ENCODE peak calls at places on chromosome X, in five cellular contexts. W is CD4-positive, alpha-beta T cell; X is fibroblast of lung; K is CD4-positive, alpha-beta memory T cell; U is A549. O is an unnamed sample. For H3K9me3, the result is how much of the 10 kb centered on the place peaks cover.

GRCh38 chrX:2492536-2493218 is 8.1 kb downstream of the DHRSX start:
- DNase-seq in W (no peak), X (no peak), K (no peak), U (no peak), O (no peak)

GRCh38 chrX:16160729-16161128 is 6.6 kb upstream of the MAGEB17 start:
- DNase-seq in W (no peak), X (peak), K (no peak), U (peak), O (no peak)

GRCh38 chrX:38999967-39000745 is 198.9 kb downstream of the MID1IP1 start:
- DNase-seq in W (no peak), X (peak), K (no peak), U (no peak), O (no peak)

GRCh38 chrX:16552546-16552945 is 97.4 kb upstream of the S100G start:
- DNase-seq in W (no peak), X (peak), K (no peak), U (no peak), O (no peak)

GRCh38 chrX:108439434-108439883 is at the start of gene COL4A5:
- DNase-seq in W (no peak), X (peak), K (peak), U (peak), O (peak)

GRCh38 chrX:23079347-23079746 is 79.6 kb downstream of the DDX53 start:
- DNase-seq in W (no peak), X (no peak), K (no peak), U (no peak), O (no peak)

GRCh38 chrX:39158801-39159657 is 357.8 kb downstream of the MID1IP1 start:
- DNase-seq in W (no peak), X (peak), K (no peak), U (no peak), O (peak)

GRCh38 chrX:102835504-102836146 is 101.4 kb upstream of the RAB40AL start:
- DNase-seq in W (no peak), X (peak), K (no peak), U (no peak), O (no peak)

GRCh38 chrX:51395807-51396728 is 63.4 kb downstream of the NUDT10 start:
- DNase-seq in W (peak), X (peak), K (peak), U (no peak), O (no peak)

GRCh38 chrX:9055354-9055753 is 21.4 kb upstream of the FAM9B start:
- DNase-seq in W (no peak), X (no peak), K (no peak), U (no peak), O (no peak)

GRCh38 chrX:55623100-55623499 is at the start of gene FOXR2:
- DNase-seq in W (no peak), X (no peak), K (no peak), U (no peak), O (no peak)

GRCh38 chrX:55619547-55619946 is 3.7 kb upstream of the FOXR2 start:
- DNase-seq in W (no peak), X (no peak), K (no peak), U (no peak), O (no peak)

DNA sequence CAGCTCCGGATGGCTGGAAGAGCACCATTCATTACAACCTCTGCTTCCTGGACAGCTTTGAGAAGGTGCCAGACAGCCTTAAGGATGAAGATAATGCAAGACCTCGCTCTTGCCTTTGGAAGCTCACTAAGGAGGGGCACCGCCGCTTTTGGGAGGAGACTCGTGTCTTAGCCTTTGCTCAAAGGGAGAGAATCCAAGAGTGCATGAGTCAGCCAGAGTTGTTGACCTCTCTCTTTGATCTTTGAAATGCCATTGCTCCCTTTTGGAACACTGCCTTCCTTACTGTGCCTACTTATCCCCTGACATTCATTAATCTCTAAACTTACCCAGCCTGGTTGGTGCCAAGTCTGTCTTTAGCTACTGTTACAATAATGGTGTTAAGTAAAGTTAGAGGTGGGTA is 1.2 kb downstream of the FOXR2 start:
- DNase-seq in W (no peak), X (no peak), K (no peak), U (no peak), O (no peak)
- H3K9me3 ChIP-seq in W (under half), X (under half), K (under half), U (under half), O (under half)

DNA sequence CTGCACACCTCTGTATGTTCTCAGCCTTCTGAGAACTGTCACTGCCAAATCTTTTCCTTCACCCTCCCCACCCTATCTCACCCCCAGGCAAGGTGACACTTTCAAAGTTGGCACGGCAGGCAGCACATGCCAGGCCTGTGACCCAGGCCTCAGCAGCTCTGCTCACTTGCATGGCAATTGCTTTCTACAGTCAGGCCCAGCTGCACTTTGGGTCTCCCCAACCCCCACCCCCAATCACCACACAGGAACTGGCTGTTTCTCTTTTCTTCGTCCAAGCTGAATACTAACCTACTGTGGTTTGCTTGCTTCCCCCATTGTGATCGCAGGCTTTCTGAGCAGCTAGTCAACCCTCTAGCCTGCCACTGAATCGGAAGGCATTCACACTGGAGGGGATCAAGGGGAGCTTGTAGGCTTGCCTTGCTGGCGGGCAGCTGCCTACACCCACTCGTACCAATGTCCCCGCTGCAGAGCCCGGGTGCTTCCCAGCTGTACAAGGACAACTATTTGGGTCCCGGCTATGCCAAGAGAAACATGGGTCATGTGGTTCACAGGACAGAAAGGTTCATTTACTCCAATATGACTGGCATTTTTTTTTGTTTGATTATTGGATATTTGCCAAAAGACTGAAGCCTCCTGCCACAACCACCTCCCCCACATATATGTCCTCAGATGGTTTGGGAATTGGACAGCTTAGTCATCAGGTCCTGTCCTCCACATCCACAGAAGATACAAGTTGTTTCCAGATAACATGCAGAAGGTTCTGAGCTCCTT is 28.1 kb downstream of the SLC25A43 start:
- DNase-seq in W (no peak), X (peak), K (no peak), U (no peak), O (no peak)
- H3K9me3 ChIP-seq in W (under half), X (under half), K (under half), U (under half), O (under half)

DNA sequence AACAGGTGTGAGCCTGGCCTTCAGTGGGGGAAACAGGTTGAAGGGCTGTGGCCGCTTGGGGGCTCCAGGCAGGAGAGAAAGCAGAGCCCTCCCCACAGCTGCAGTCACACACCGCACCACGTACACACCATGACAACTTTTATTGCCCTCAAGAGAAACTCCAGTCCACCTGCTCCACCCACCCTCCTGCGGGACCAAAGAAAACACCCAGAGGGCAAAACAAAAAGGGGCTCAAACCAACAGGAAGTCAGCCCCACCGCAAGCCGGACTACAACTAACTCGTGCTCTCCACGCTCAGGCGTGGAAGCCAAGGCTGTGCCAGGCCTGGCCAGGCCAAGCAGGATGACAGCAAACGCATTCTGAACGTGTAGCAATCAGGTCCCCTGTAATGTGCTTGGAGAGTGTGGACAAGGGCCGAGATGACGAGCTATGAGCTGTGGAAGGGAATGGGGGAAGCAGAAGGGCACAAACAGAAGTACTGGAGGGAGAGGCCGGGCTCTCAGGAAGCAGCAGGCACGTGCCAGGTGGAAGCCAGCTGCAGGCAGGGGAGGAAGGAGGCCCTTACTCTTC is 12.7 kb downstream of the SLC6A8 start:
- DNase-seq in W (no peak), X (no peak), K (no peak), U (no peak), O (no peak)
- H3K9me3 ChIP-seq in W (under half), X (under half), K (under half), U (under half), O (under half)

GRCh38 chrX:64850371-64851082 is 125.7 kb downstream of the ZC4H2 start:
- DNase-seq in W (no peak), X (no peak), K (no peak), U (no peak), O (no peak)

GRCh38 chrX:64853424-64853823 is 122.8 kb downstream of the ZC4H2 start:
- DNase-seq in W (no peak), X (no peak), K (no peak), U (no peak), O (no peak)
- H3K9me3 ChIP-seq in W (half or more), X (under half), K (under half), U (under half), O (under half)

GRCh38 chrX:58044130-58044529 is 133.9 kb upstream of the ZXDA start:
- DNase-seq in W (no peak), X (no peak), K (no peak), U (no peak), O (no peak)
- H3K9me3 ChIP-seq in W (under half), X (under half), K (under half), U (under half), O (under half)

GRCh38 chrX:145410622-145411021 is 163.3 kb downstream of the SPANXN1 start:
- DNase-seq in W (no peak), X (no peak), K (no peak), U (no peak), O (no peak)
- H3K9me3 ChIP-seq in W (under half), X (under half), K (under half), U (under half), O (under half)

O was measured in vagina.